ENCODE peak calls at places on chromosomes 13 and 19, in eight cellular contexts. D, P, G, U, M, O, N and F are unnamed samples.

GRCh38 chr13:42574011-42574410 is at the start of gene TNFSF11:
- DNase-seq in U (peak), M (no peak), P (no peak), O (peak), N (no peak), G (no peak), D (no peak), F (no peak)

GRCh38 chr13:48942131-48942530 is 33.6 kb upstream of the FNDC3A start:
- DNase-seq in M (peak), G (no peak), D (no peak), U (no peak), P (no peak), O (no peak), N (no peak), F (no peak)

GRCh38 chr13:87810391-87810801 is 139.2 kb downstream of the SLITRK5 start:
- DNase-seq in D (no peak), N (no peak), P (no peak), O (peak), M (no peak), U (peak), G (no peak), F (no peak)

GRCh38 chr13:109144693-109145437 is 515.5 kb downstream of the MYO16 start:
- DNase-seq in O (no peak), U (no peak), G (no peak), N (no peak), M (no peak), P (no peak), D (no peak), F (no peak)

GRCh38 chr19:2923510-2923909 is 21.3 kb downstream of the ZNF77 start:
- DNase-seq in M (peak), P (no peak), O (no peak), G (no peak), U (no peak), D (no peak), N (no peak), F (no peak)

GRCh38 chr13:75518439-75519088 is 19.1 kb downstream of the COMMD6 start:
- DNase-seq in U (no peak), P (no peak), D (no peak), N (no peak), O (no peak), G (no peak), M (no peak), F (no peak)

GRCh38 chr13:23871616-23872220 is 17.5 kb downstream of the MIPEP start:
- DNase-seq in G (no peak), U (no peak), D (no peak), M (peak), O (no peak), N (no peak), P (no peak), F (no peak)

GRCh38 chr13:88042489-88042888 is 371.3 kb downstream of the SLITRK5 start:
- DNase-seq in D (no peak), G (no peak), O (no peak), U (no peak), P (no peak), M (peak), N (no peak), F (no peak)

GRCh38 chr13:79442221-79442620 is 36.2 kb upstream of the RBM26 start:
- DNase-seq in O (no peak), M (no peak), U (no peak), P (no peak), G (no peak), D (no peak), N (no peak), F (no peak)

GRCh38 chr13:109500146-109500773 is 286.1 kb downstream of the IRS2 start:
- DNase-seq in G (no peak), D (no peak), N (no peak), O (peak), P (no peak), M (no peak), U (peak), F (no peak)

GRCh38 chr19:49453757-49454248 is 778 bp downstream of the ALDH16A1 start:
- DNase-seq in N (no peak), O (no peak), U (no peak), M (no peak), G (no peak), D (no peak), P (no peak), F (no peak)

GRCh38 chr19:38543286-38543806 is 74.4 kb downstream of the MAP4K1 start:
- DNase-seq in M (no peak), N (no peak), P (no peak), O (no peak), U (no peak), D (no peak), G (no peak), F (no peak)

GRCh38 chr19:7658219-7658686 is 10.6 kb upstream of the RETN start:
- DNase-seq in P (peak), U (no peak), M (no peak), O (no peak), G (peak), N (no peak), D (no peak), F (peak)

GRCh38 chr19:45154064-45154827 is 6.5 kb downstream of the NKPD1 start:
- DNase-seq in N (no peak), G (no peak), M (peak), O (no peak), D (no peak), P (no peak), U (no peak), F (no peak)

GRCh38 chr19:45150731-45151725 is 9.8 kb downstream of the NKPD1 start:
- DNase-seq in M (no peak), P (no peak), N (no peak), D (no peak), G (no peak), O (no peak), U (no peak), F (no peak)

GRCh38 chr19:45151821-45152503 is 8.8 kb downstream of the NKPD1 start:
- DNase-seq in D (no peak), M (no peak), P (no peak), O (no peak), N (no peak), G (no peak), U (peak), F (no peak)

GRCh38 chr19:45153339-45154063 is 7.3 kb downstream of the NKPD1 start:
- DNase-seq in G (no peak), U (peak), O (peak), D (no peak), P (no peak), N (peak), M (peak), F (no peak)

DNA sequence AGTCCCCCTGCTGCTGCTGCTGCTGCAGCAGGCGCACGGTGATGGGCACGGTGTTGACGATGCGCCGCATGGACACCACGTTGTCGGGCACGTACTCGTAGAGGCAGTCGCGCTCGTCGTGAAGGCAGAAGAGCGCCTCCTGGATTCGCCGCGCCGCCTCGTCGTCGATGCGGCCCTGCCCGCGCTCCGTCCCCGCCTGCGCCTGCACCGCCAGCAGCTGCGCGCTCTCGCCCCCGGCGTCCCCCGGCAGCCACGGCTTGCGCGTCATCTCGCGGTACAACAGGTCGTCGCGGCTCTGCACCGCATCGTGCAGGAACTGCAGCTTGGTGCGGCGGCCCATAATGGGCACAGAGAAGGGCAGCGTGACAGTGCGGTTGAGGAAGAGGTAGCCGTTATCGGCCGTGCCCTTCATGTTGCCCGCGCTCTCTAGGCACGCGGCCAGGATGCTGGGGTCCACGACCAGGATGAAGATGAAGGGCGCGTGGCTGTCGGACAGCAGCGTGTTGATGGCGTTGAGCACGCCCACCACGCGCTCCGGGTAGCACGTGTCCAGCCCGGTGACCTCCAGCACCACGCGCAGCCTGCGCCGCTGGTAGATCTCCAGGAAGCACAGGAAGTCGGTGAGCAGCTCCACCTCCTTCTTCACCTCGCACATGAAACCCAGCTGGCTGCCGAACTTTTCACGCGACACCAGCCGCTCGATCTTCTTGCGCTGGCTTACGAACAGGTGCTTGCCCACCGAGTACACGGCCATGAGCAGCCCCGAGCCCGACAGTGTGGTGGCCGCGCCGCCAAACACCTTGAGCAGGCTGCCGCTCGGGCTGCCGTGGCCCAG is 8.1 kb downstream of the NKPD1 start:
- DNase-seq in N (peak), M (peak), O (peak), G (peak), D (no peak), U (peak), P (no peak), F (no peak)
- TF ChIP-seq CTCF in N (no peak), M (peak), O (no peak), G (no peak), D (no peak), U (peak), P (no peak), F (no peak)

DNA sequence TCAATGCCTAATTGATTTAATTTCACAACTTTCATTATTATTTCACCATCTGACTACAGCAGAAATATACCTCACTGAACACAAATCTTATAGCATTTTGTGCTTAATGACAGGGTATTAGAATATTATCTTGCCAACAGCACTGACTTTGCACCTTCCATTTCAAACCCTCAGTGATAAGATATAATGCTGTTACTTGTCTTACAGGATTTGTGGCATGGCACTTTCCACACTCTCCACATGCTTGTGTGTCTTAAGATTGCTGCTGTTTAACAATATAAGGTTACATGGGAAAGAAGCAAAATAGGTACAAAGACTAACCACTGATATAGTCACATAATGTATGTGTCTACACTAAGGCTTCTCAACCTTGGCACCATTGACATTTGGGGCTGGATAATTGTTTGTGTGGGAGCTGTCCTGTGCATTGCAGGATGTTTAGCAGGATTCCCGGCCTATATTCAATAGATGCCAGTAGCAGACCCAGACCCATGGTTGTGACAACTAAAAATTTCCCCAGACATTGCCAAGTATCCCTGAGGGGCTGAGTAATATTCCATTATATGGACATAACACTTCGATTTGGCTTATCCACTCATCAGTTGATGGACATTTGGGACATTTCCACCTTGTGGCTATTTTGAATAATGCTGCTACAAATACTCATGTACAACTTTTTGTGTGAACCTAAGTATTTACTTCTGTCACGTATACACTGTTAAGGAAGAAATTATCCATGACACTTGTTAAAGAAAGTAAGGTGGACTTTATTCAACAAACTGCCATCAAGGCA is 5.7 kb upstream of the DIAPH3 start:
- DNase-seq in U (no peak), G (no peak), M (no peak), O (no peak), P (no peak), N (no peak), D (no peak), F (no peak)
- TF ChIP-seq CTCF in U (peak), G (no peak), M (no peak), O (no peak), P (no peak), N (no peak), D (no peak), F (no peak)

DNA sequence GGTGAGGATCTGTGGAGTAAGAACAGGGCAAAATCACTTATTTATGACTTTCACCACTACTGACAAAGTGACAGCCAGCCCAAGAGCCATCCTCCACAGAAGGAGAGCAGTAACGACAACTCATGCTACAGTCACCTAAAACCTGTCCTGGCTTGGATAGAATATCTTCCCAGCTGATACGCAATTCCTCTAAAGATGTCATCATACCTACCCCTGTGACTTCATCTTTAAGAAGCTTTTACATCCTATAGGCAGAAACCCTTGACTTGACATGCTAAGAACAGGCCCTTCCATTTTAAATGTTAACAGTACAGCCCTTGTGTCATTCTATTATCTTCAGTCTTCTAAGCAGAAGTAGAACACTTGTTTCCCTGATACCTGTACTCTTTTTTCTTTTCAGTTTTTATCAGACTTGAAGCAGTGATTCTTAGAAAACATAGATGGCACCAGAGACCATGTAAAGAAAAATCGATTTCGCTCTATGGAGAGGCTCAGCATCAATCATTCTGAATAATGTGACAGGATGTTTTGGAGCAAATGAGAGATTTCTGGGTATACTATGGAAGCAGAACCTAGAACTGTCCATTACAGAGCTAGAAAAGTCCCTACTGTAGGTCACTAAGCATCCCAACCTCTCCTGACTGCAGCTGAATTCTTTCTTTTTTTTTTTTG is 20.1 kb downstream of the STOML3 start:
- DNase-seq in G (no peak), P (no peak), D (no peak), O (no peak), U (no peak), N (no peak), M (no peak), F (no peak)
- TF ChIP-seq CTCF in G (no peak), P (no peak), D (no peak), O (no peak), U (peak), N (no peak), M (no peak), F (no peak)

DNA sequence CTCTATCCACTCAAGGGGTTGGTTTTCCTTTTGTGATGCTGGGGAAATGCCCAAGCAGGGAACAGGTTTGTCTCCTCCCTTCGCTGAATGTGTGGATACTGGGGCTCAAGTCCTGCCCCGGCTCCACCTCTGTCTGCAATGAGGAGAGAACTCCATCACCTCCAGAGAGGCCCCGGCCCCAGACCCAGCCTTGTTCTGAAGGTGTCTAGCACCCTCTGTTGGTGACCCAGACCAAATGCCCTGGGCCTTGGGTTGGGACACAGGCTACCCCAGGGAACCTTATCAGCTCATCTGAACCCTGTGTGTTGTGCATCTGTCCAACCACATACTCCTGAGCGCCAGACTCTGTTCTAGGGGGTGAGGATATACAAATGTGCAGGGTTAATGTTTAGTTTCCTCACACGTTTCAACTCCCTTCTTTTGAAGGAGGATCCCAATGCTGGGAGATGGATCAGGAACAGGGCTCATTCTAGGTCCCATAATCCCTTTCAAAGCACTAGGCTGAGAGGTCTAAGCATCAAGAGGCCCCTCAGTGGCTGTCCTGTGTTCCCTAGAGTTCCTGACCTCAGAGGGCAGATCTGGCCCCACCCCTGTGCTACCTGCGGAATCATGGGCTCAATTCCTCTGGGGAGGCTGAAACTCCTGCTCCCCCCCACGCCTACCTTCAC is 112.5 kb upstream of the SLC7A1 start:
- DNase-seq in G (peak), M (peak), D (no peak), N (no peak), U (peak), P (no peak), O (peak), F (no peak)
- TF ChIP-seq CTCF in G (no peak), M (peak), D (peak), N (peak), U (peak), P (peak), O (peak), F (peak)

DNA sequence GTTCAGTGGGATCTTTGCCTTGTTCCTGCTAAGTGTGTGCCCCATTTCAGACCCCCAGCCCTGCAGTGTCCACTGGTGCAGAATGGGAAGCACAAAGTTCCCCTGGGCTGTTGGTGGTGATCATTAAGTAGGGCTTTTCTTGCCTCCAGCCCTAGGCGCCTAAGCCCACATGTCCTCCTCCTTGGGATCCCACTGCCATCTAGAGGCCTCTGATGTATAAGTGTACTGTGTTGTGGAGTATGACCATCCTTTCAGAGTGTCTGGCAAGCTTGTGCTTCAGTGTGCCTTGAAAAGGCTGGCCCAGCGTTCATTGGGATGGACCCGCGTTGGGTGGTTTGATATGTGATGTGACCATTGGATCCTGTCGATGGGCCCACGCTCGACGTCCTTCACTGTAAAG is 71.2 kb downstream of the WASF3 start:
- DNase-seq in O (no peak), D (no peak), U (peak), P (no peak), M (peak), N (no peak), G (no peak), F (no peak)
- TF ChIP-seq CTCF in O (no peak), D (no peak), U (peak), P (no peak), M (peak), N (no peak), G (no peak), F (no peak)